ENCODE peak calls at places on chromosomes 7 and 10, in seven cellular contexts. F, U, N, T, E, D and P are unnamed samples.

GRCh38 chr10:116815641-116816415 is 33.5 kb upstream of the ENO4 start:
- DNase-seq in F (no peak), U (no peak), E (no peak), N (no peak), T (no peak), D (no peak), P (no peak)

GRCh38 chr7:149823631-149824199 is 14.5 kb upstream of the ZNF862 start:
- DNase-seq in N (no peak), U (peak; percentile 17), F (no peak), E (no peak), T (no peak), D (no peak), P (peak; percentile 14)

GRCh38 chr7:23332193-23332592 is 33.1 kb downstream of the MALSU1 start:
- DNase-seq in N (no peak), D (no peak), E (no peak), F (no peak), U (no peak), T (no peak), P (no peak)

GRCh38 chr7:150400779-150401423 is 21.8 kb downstream of the ZNF775 start:
- DNase-seq in F (no peak), E (no peak), N (no peak), D (no peak), U (no peak), T (no peak), P (no peak)

GRCh38 chr7:129713544-129713943 is 102.0 kb downstream of the NRF1 start:
- DNase-seq in E (no peak), N (no peak), D (no peak), U (no peak), T (peak; percentile 23), F (no peak), P (no peak)

GRCh38 chr7:24063721-24064120 is 220.3 kb upstream of the NPY start:
- DNase-seq in F (no peak), E (no peak), U (no peak), D (no peak), T (no peak), N (no peak), P (no peak)

GRCh38 chr7:140696024-140696678 is 357 bp upstream of the NDUFB2 start:
- DNase-seq in D (peak; percentile 99), F (no peak), T (peak; percentile 99), U (peak; percentile 90), N (no peak), E (peak; percentile 81), P (no peak)

GRCh38 chr10:99854860-99855259 is 72.4 kb downstream of the ABCC2 start:
- DNase-seq in T (no peak), U (no peak), N (no peak), D (peak; percentile 50), E (peak; percentile 41), F (no peak), P (no peak)

GRCh38 chr7:21939136-21939857 is 6.4 kb downstream of the CDCA7L start:
- DNase-seq in T (no peak), E (no peak), F (no peak), D (no peak), N (peak; percentile 82), U (no peak), P (no peak)

GRCh38 chr10:114259825-114260224 is 20.8 kb downstream of the VWA2 start:
- DNase-seq in T (no peak), F (no peak), U (no peak), E (no peak), D (no peak), N (no peak), P (no peak)

GRCh38 chr10:84341538-84341856 is 13.1 kb downstream of the CCSER2 start:
- DNase-seq in T (peak; percentile 30), E (no peak), D (no peak), N (no peak), F (no peak), U (no peak), P (no peak)

GRCh38 chr10:6537704-6538103 is 42.4 kb downstream of the PRKCQ start:
- DNase-seq in N (no peak), F (no peak), U (no peak), E (no peak), D (no peak), T (no peak), P (no peak)

GRCh38 chr7:2725178-2726105 is 37.4 kb downstream of the AMZ1 start:
- DNase-seq in T (no peak), F (no peak), E (no peak), N (no peak), D (no peak), U (no peak), P (no peak)

GRCh38 chr10:59622320-59622901 is 87.2 kb downstream of the SLC16A9 start:
- DNase-seq in N (no peak), U (no peak), T (peak; percentile 56), F (peak; percentile 63), D (peak; percentile 46), E (peak; percentile 41), P (no peak)

GRCh38 chr10:114902151-114902550 is 35.8 kb upstream of the TRUB1 start:
- DNase-seq in T (no peak), D (no peak), F (no peak), U (no peak), E (no peak), N (no peak), P (no peak)

GRCh38 chr7:25846722-25847121 is 305.3 kb upstream of the NFE2L3 start:
- DNase-seq in T (no peak), E (no peak), F (no peak), D (peak; percentile 55), N (no peak), U (no peak), P (no peak)

GRCh38 chr7:2070151-2070763 is 162.5 kb downstream of the MAD1L1 start:
- DNase-seq in E (no peak), N (no peak), U (no peak), D (no peak), F (no peak), T (peak; percentile 80), P (no peak)

GRCh38 chr7:154591544-154591943 is 411.4 kb downstream of the PAXIP1 start:
- DNase-seq in E (no peak), F (no peak), T (no peak), U (no peak), N (no peak), D (peak; percentile 77), P (no peak)

GRCh38 chr10:49369216-49370162 is 26.4 kb downstream of the DRGX start:
- DNase-seq in U (no peak), D (no peak), E (no peak), N (no peak), F (no peak), T (no peak), P (no peak)

GRCh38 chr10:106931159-106931852 is 233.2 kb downstream of the SORCS1 start:
- DNase-seq in D (no peak), F (no peak), E (peak; percentile 48), U (no peak), N (peak; percentile 88), T (no peak), P (no peak)

GRCh38 chr10:99930731-99931550 is 78.8 kb downstream of the DNMBP start:
- DNase-seq in U (no peak), D (no peak), N (no peak), E (peak; percentile 82), F (no peak), T (no peak), P (no peak)

GRCh38 chr10:103752680-103753248 is 102.6 kb downstream of the SH3PXD2A start:
- DNase-seq in D (no peak), F (peak; percentile 76), E (peak; percentile 25), N (no peak), U (no peak), T (peak; percentile 34), P (no peak)

DNA sequence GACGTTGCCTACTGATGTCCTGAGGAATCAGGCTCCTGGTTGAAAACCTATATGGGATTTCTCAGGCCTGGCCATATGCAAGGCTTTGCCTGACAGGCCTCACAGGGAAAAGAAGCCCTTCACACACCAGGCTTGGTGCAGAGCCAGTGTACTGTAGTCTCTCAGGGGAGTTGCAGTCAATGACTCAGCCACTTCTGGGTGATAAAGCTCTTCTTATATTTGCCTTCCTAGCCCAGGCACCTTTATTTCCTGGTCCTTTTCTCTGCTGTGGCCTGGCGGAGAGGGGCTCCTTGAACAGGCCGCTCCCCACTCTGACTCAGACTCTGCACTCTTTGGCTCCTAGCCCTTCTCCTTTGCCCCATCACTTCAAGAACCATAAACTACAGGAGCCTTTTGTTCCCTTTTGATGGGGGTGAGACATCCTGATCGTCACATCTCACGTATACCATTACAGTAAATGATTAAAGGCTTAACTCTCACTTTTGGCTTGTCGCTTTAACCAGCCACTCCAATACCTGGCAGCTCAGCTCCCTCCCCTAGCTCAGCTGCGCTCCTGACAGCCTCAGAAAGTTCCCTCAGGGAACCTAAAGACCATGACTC is 33.5 kb downstream of the DPY19L1 start:
- DNase-seq in U (no peak), T (peak; percentile 18), N (no peak), D (no peak), E (peak; percentile 15), F (no peak), P (no peak)
- TF ChIP-seq TAF1 in U (no peak), T (no peak), N (no peak), D (no peak), E (no peak), F (no peak), P (no peak)

DNA sequence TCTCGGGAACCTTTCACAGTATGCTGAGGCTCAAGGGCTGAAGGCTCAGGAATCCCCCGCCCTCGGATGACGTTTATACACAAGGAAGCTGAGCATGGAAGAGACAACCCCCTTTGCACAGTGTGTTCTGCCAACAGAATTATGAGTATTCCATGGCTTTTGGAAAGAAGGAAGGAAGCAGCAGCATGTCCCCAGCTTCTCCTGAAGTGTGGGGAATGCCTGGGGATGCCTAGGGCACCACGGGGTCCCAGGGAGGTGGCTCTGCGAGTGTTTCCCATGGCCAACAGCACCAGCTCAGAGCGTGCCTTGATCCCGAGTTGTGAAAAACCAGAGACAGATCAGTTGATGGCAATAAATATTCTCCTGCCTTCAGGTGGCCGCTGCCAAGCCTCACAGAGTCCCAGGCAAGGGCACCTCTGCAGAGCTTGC is 88.8 kb upstream of the DDC start:
- DNase-seq in D (no peak), N (no peak), U (no peak), E (no peak), F (peak; percentile 39), T (no peak), P (no peak)
- TF ChIP-seq POLR2AphosphoS5 in D (no peak), N (no peak), U (no peak), E (no peak), F (no peak), T (no peak), P (no peak)

GRCh38 chr10:133162910-133163856 is 3.2 kb downstream of the KNDC1 start:
- DNase-seq in U (no peak), F (no peak), E (no peak), T (no peak), D (no peak), N (no peak), P (no peak)
- TF ChIP-seq TAF1 in U (no peak), F (no peak), E (no peak), T (no peak), D (no peak), N (no peak), P (no peak)

DNA sequence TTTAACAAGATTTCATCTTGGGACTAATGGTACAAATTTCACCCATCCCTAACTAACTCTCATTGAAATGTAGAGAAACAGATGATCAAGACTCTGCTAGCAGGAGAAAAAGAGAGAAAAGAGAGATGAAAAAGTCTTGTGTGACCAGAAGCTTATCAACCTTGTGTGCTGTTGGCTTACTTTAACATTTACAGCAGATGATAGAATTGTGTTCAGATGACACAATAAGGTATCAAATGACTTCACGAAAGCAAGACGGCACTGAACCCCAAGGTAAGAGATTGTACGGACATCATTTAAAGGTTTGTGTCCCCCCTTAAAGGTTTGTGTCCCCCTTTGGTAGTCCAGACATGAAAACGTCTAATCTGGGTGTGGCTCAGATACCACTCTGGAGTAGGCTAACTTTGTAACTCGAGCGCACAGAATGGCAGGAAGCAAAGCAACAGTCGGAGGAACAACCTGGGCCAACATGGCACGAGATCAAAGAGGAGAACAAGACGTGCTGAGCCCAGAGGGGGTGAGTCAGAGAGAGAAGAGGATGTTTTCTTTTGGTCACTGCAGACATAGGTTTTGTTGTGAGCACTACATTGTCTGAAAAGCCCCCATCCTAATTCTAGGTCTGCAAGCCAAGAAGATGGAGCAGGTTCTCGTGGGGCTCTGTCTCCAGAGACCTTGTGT is 10.4 kb upstream of the LMBR1 start:
- DNase-seq in T (no peak), U (no peak), F (no peak), D (no peak), N (no peak), E (peak; percentile 37), P (no peak)
- TF ChIP-seq POLR2AphosphoS5 in T (no peak), U (no peak), F (no peak), D (no peak), N (no peak), E (no peak), P (no peak)